ENCODE peak calls at places on chromosomes 5 and 9, in ten cellular contexts. One of them, this sample, is unnamed.
A peak's percentile ranks its signal among the peaks of the same experiment; 100 is the strongest.

GRCh38 chr5:125317546-125317995 is 571.1 kb upstream of the ZNF608 start:
- DNase-seq in fibroblast of villous mesenchyme: no peak
- DNase-seq in cardiac muscle cell: no peak
- DNase-seq in Panc1: no peak
- DNase-seq in right cardiac atrium: no peak
- DNase-seq in fibroblast of pulmonary artery: no peak
- DNase-seq in HL-60: no peak
- DNase-seq in brain microvascular endothelial cell: no peak
- DNase-seq in prostate gland: no peak
- DNase-seq in WERI-Rb-1: peak; percentile 16
- DNase-seq in this sample: no peak

GRCh38 chr9:130234340-130235260 is 31.0 kb upstream of the HMCN2 start:
- DNase-seq in fibroblast of villous mesenchyme: peak; percentile 50
- DNase-seq in cardiac muscle cell: no peak
- DNase-seq in Panc1: no peak
- DNase-seq in right cardiac atrium: no peak
- DNase-seq in fibroblast of pulmonary artery: peak; percentile 17
- DNase-seq in HL-60: no peak
- DNase-seq in brain microvascular endothelial cell: peak; percentile 50
- DNase-seq in prostate gland: no peak
- DNase-seq in WERI-Rb-1: no peak
- DNase-seq in this sample: no peak

GRCh38 chr5:138922494-138922893 is 47.4 kb upstream of the LRRTM2 start:
- DNase-seq in fibroblast of villous mesenchyme: no peak
- DNase-seq in cardiac muscle cell: no peak
- DNase-seq in Panc1: no peak
- DNase-seq in right cardiac atrium: no peak
- DNase-seq in fibroblast of pulmonary artery: no peak
- DNase-seq in HL-60: no peak
- DNase-seq in brain microvascular endothelial cell: no peak
- DNase-seq in prostate gland: no peak
- DNase-seq in WERI-Rb-1: no peak
- DNase-seq in this sample: no peak

GRCh38 chr5:68884893-68885292 is 208.9 kb upstream of the SLC30A5 start:
- DNase-seq in fibroblast of villous mesenchyme: no peak
- DNase-seq in cardiac muscle cell: no peak
- DNase-seq in Panc1: no peak
- DNase-seq in right cardiac atrium: no peak
- DNase-seq in fibroblast of pulmonary artery: peak; percentile 17
- DNase-seq in HL-60: no peak
- DNase-seq in brain microvascular endothelial cell: no peak
- DNase-seq in prostate gland: no peak
- DNase-seq in WERI-Rb-1: peak; percentile 17
- DNase-seq in this sample: peak; percentile 40

GRCh38 chr9:97970106-97970505 is 13.0 kb upstream of the ANP32B start:
- DNase-seq in fibroblast of villous mesenchyme: no peak
- DNase-seq in cardiac muscle cell: no peak
- DNase-seq in Panc1: no peak
- DNase-seq in right cardiac atrium: no peak
- DNase-seq in fibroblast of pulmonary artery: no peak
- DNase-seq in HL-60: no peak
- DNase-seq in brain microvascular endothelial cell: no peak
- DNase-seq in prostate gland: no peak
- DNase-seq in WERI-Rb-1: no peak
- DNase-seq in this sample: no peak

GRCh38 chr5:111197523-111197922 is 26.7 kb upstream of the CAMK4 start:
- DNase-seq in fibroblast of villous mesenchyme: peak; percentile 11
- DNase-seq in cardiac muscle cell: peak; percentile 30
- DNase-seq in Panc1: no peak
- DNase-seq in right cardiac atrium: peak; percentile 58
- DNase-seq in fibroblast of pulmonary artery: peak; percentile 41
- DNase-seq in HL-60: no peak
- DNase-seq in brain microvascular endothelial cell: no peak
- DNase-seq in prostate gland: no peak
- DNase-seq in WERI-Rb-1: peak; percentile 6
- DNase-seq in this sample: no peak

GRCh38 chr9:13569706-13570423 is 290.4 kb upstream of the MPDZ start:
- DNase-seq in fibroblast of villous mesenchyme: peak; percentile 14
- DNase-seq in cardiac muscle cell: no peak
- DNase-seq in Panc1: no peak
- DNase-seq in right cardiac atrium: no peak
- DNase-seq in fibroblast of pulmonary artery: peak; percentile 94
- DNase-seq in HL-60: no peak
- DNase-seq in brain microvascular endothelial cell: peak; percentile 42
- DNase-seq in prostate gland: no peak
- DNase-seq in WERI-Rb-1: no peak
- DNase-seq in this sample: no peak

GRCh38 chr5:160464466-160464797 is 42.8 kb downstream of the PTTG1 start:
- DNase-seq in fibroblast of villous mesenchyme: no peak
- DNase-seq in cardiac muscle cell: no peak
- DNase-seq in Panc1: no peak
- DNase-seq in right cardiac atrium: no peak
- DNase-seq in fibroblast of pulmonary artery: no peak
- DNase-seq in HL-60: no peak
- DNase-seq in brain microvascular endothelial cell: no peak
- DNase-seq in prostate gland: no peak
- DNase-seq in WERI-Rb-1: no peak
- DNase-seq in this sample: no peak

GRCh38 chr5:115460476-115460875 is 84.1 kb downstream of the FEM1C start:
- DNase-seq in fibroblast of villous mesenchyme: no peak
- DNase-seq in cardiac muscle cell: peak; percentile 78
- DNase-seq in Panc1: peak; percentile 60
- DNase-seq in right cardiac atrium: peak; percentile 86
- DNase-seq in fibroblast of pulmonary artery: peak; percentile 57
- DNase-seq in HL-60: no peak
- DNase-seq in brain microvascular endothelial cell: peak; percentile 70
- DNase-seq in prostate gland: no peak
- DNase-seq in WERI-Rb-1: no peak
- DNase-seq in this sample: peak; percentile 93
- H3K4me3 ChIP-seq in fibroblast of villous mesenchyme: no peak overlapping the region
- H3K4me3 ChIP-seq in cardiac muscle cell: no peak overlapping the region
- H3K4me3 ChIP-seq in Panc1: no peak overlapping the region
- H3K4me3 ChIP-seq in right cardiac atrium: no peak overlapping the region
- H3K4me3 ChIP-seq in fibroblast of pulmonary artery: no peak overlapping the region
- H3K4me3 ChIP-seq in HL-60: no peak overlapping the region
- H3K4me3 ChIP-seq in brain microvascular endothelial cell: no peak overlapping the region
- H3K4me3 ChIP-seq in prostate gland: no peak overlapping the region
- H3K4me3 ChIP-seq in WERI-Rb-1: no peak overlapping the region
- H3K4me3 ChIP-seq in this sample: peak overlapping the region; percentile 8

GRCh38 chr9:92098638-92099037 is 16.6 kb downstream of the SPTLC1 start:
- DNase-seq in fibroblast of villous mesenchyme: no peak
- DNase-seq in cardiac muscle cell: no peak
- DNase-seq in Panc1: no peak
- DNase-seq in right cardiac atrium: no peak
- DNase-seq in fibroblast of pulmonary artery: no peak
- DNase-seq in HL-60: no peak
- DNase-seq in brain microvascular endothelial cell: no peak
- DNase-seq in prostate gland: no peak
- DNase-seq in WERI-Rb-1: no peak
- DNase-seq in this sample: no peak

GRCh38 chr9:92095236-92095635 is 20.0 kb downstream of the SPTLC1 start:
- DNase-seq in fibroblast of villous mesenchyme: no peak
- DNase-seq in cardiac muscle cell: no peak
- DNase-seq in Panc1: no peak
- DNase-seq in right cardiac atrium: no peak
- DNase-seq in fibroblast of pulmonary artery: no peak
- DNase-seq in HL-60: no peak
- DNase-seq in brain microvascular endothelial cell: no peak
- DNase-seq in prostate gland: no peak
- DNase-seq in WERI-Rb-1: no peak
- DNase-seq in this sample: no peak

GRCh38 chr9:92094655-92095054 is 20.6 kb downstream of the SPTLC1 start:
- DNase-seq in fibroblast of villous mesenchyme: peak; percentile 10
- DNase-seq in cardiac muscle cell: peak; percentile 5
- DNase-seq in Panc1: no peak
- DNase-seq in right cardiac atrium: no peak
- DNase-seq in fibroblast of pulmonary artery: no peak
- DNase-seq in HL-60: no peak
- DNase-seq in brain microvascular endothelial cell: peak; percentile 32
- DNase-seq in prostate gland: no peak
- DNase-seq in WERI-Rb-1: no peak
- DNase-seq in this sample: no peak

GRCh38 chr9:92100237-92100911 is 14.8 kb downstream of the SPTLC1 start:
- DNase-seq in fibroblast of villous mesenchyme: peak; percentile 78
- DNase-seq in cardiac muscle cell: no peak
- DNase-seq in Panc1: peak; percentile 62
- DNase-seq in right cardiac atrium: no peak
- DNase-seq in fibroblast of pulmonary artery: peak; percentile 77
- DNase-seq in HL-60: no peak
- DNase-seq in brain microvascular endothelial cell: peak; percentile 85
- DNase-seq in prostate gland: no peak
- DNase-seq in WERI-Rb-1: no peak
- DNase-seq in this sample: peak; percentile 85

GRCh38 chr9:92097997-92098482 is 17.2 kb downstream of the SPTLC1 start:
- DNase-seq in fibroblast of villous mesenchyme: peak; percentile 69
- DNase-seq in cardiac muscle cell: no peak
- DNase-seq in Panc1: peak; percentile 87
- DNase-seq in right cardiac atrium: peak; percentile 90
- DNase-seq in fibroblast of pulmonary artery: peak; percentile 71
- DNase-seq in HL-60: no peak
- DNase-seq in brain microvascular endothelial cell: peak; percentile 62
- DNase-seq in prostate gland: peak; percentile 53
- DNase-seq in WERI-Rb-1: no peak
- DNase-seq in this sample: no peak
- H3K4me3 ChIP-seq in fibroblast of villous mesenchyme: peak overlapping the region; percentile 26
- H3K4me3 ChIP-seq in cardiac muscle cell: no peak overlapping the region
- H3K4me3 ChIP-seq in Panc1: peak overlapping the region; percentile 36
- H3K4me3 ChIP-seq in right cardiac atrium: peak overlapping the region; percentile 41
- H3K4me3 ChIP-seq in fibroblast of pulmonary artery: peak overlapping the region; percentile 8
- H3K4me3 ChIP-seq in HL-60: no peak overlapping the region
- H3K4me3 ChIP-seq in brain microvascular endothelial cell: peak overlapping the region; percentile 37
- H3K4me3 ChIP-seq in prostate gland: peak overlapping the region; percentile 15
- H3K4me3 ChIP-seq in WERI-Rb-1: no peak overlapping the region
- H3K4me3 ChIP-seq in this sample: no peak overlapping the region

GRCh38 chr5:173895766-173896165 is 7.6 kb downstream of the CPEB4 start:
- DNase-seq in fibroblast of villous mesenchyme: no peak
- DNase-seq in cardiac muscle cell: no peak
- DNase-seq in Panc1: no peak
- DNase-seq in right cardiac atrium: no peak
- DNase-seq in fibroblast of pulmonary artery: no peak
- DNase-seq in HL-60: no peak
- DNase-seq in brain microvascular endothelial cell: no peak
- DNase-seq in prostate gland: no peak
- DNase-seq in WERI-Rb-1: no peak
- DNase-seq in this sample: peak; percentile 57
- H3K4me3 ChIP-seq in fibroblast of villous mesenchyme: no peak overlapping the region
- H3K4me3 ChIP-seq in cardiac muscle cell: peak overlapping the region; percentile 7
- H3K4me3 ChIP-seq in Panc1: no peak overlapping the region
- H3K4me3 ChIP-seq in right cardiac atrium: peak overlapping the region; percentile 41
- H3K4me3 ChIP-seq in fibroblast of pulmonary artery: no peak overlapping the region
- H3K4me3 ChIP-seq in HL-60: no peak overlapping the region
- H3K4me3 ChIP-seq in brain microvascular endothelial cell: no peak overlapping the region
- H3K4me3 ChIP-seq in prostate gland: no peak overlapping the region
- H3K4me3 ChIP-seq in WERI-Rb-1: no peak overlapping the region
- H3K4me3 ChIP-seq in this sample: no peak overlapping the region

GRCh38 chr9:38234479-38234878 is 158.0 kb upstream of the ALDH1B1 start:
- DNase-seq in fibroblast of villous mesenchyme: no peak
- DNase-seq in cardiac muscle cell: no peak
- DNase-seq in Panc1: no peak
- DNase-seq in right cardiac atrium: no peak
- DNase-seq in fibroblast of pulmonary artery: no peak
- DNase-seq in HL-60: no peak
- DNase-seq in brain microvascular endothelial cell: no peak
- DNase-seq in prostate gland: no peak
- DNase-seq in WERI-Rb-1: no peak
- DNase-seq in this sample: no peak

GRCh38 chr9:38233796-38234355 is 158.6 kb upstream of the ALDH1B1 start:
- DNase-seq in fibroblast of villous mesenchyme: no peak
- DNase-seq in cardiac muscle cell: no peak
- DNase-seq in Panc1: no peak
- DNase-seq in right cardiac atrium: no peak
- DNase-seq in fibroblast of pulmonary artery: no peak
- DNase-seq in HL-60: no peak
- DNase-seq in brain microvascular endothelial cell: no peak
- DNase-seq in prostate gland: no peak
- DNase-seq in WERI-Rb-1: no peak
- DNase-seq in this sample: no peak

GRCh38 chr9:38232895-38233294 is 159.6 kb upstream of the ALDH1B1 start:
- DNase-seq in fibroblast of villous mesenchyme: no peak
- DNase-seq in cardiac muscle cell: no peak
- DNase-seq in Panc1: no peak
- DNase-seq in right cardiac atrium: no peak
- DNase-seq in fibroblast of pulmonary artery: no peak
- DNase-seq in HL-60: no peak
- DNase-seq in brain microvascular endothelial cell: no peak
- DNase-seq in prostate gland: no peak
- DNase-seq in WERI-Rb-1: no peak
- DNase-seq in this sample: no peak

GRCh38 chr9:38235244-38235643 is 157.3 kb upstream of the ALDH1B1 start:
- DNase-seq in fibroblast of villous mesenchyme: no peak
- DNase-seq in cardiac muscle cell: peak; percentile 16
- DNase-seq in Panc1: no peak
- DNase-seq in right cardiac atrium: no peak
- DNase-seq in fibroblast of pulmonary artery: no peak
- DNase-seq in HL-60: no peak
- DNase-seq in brain microvascular endothelial cell: no peak
- DNase-seq in prostate gland: no peak
- DNase-seq in WERI-Rb-1: peak; percentile 64
- DNase-seq in this sample: no peak

DNA sequence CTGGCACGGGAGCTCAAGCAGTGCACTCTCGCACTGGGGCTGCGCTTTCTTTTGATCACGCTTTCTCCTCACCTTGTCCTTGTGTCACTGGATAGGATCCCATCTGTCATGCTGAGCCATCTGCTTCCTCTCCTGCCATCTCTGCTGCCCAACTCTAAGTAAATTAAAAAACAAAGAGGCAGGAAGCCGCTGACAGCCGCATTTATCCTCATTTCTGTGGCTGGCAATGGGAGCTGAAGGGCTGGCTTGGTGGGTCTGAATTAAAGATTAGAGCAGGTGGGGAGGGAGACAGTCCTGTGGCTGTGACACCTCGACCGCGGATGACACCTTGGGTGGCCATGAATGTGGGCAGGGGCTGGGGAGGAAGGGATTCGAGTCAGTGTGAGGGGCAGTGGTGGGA is 159.2 kb upstream of the ALDH1B1 start:
- DNase-seq in fibroblast of villous mesenchyme: no peak
- DNase-seq in cardiac muscle cell: no peak
- DNase-seq in Panc1: no peak
- DNase-seq in right cardiac atrium: no peak
- DNase-seq in fibroblast of pulmonary artery: no peak
- DNase-seq in HL-60: no peak
- DNase-seq in brain microvascular endothelial cell: no peak
- DNase-seq in prostate gland: no peak
- DNase-seq in WERI-Rb-1: peak; percentile 91
- DNase-seq in this sample: no peak
- H3K4me3 ChIP-seq in fibroblast of villous mesenchyme: no peak overlapping the region
- H3K4me3 ChIP-seq in cardiac muscle cell: no peak overlapping the region
- H3K4me3 ChIP-seq in Panc1: no peak overlapping the region
- H3K4me3 ChIP-seq in right cardiac atrium: no peak overlapping the region
- H3K4me3 ChIP-seq in fibroblast of pulmonary artery: no peak overlapping the region
- H3K4me3 ChIP-seq in HL-60: no peak overlapping the region
- H3K4me3 ChIP-seq in brain microvascular endothelial cell: no peak overlapping the region
- H3K4me3 ChIP-seq in prostate gland: no peak overlapping the region
- H3K4me3 ChIP-seq in WERI-Rb-1: peak overlapping the region; percentile 25
- H3K4me3 ChIP-seq in this sample: no peak overlapping the region

This sample was measured in PC-9.